ENCODE peak calls at places on chromosomes 7 and 10, in six cellular contexts. One of them, this sample, is unnamed.
A peak's percentile ranks its signal among the peaks of the same experiment; 100 is the strongest.

GRCh38 chr10:83432296-83433045 is 706.8 kb upstream of the GHITM start:
- DNase-seq in activated naive CD4-positive, alpha-beta T cell: no peak
- DNase-seq in GM20000: no peak
- DNase-seq in HEK293T: no peak
- DNase-seq in NCI-H1105 treated with DMSO at 0.1 percent for 48 hours: no peak
- DNase-seq in memory B cell: no peak
- DNase-seq in this sample: no peak

GRCh38 chr10:101569465-101569837 is 18.6 kb downstream of the POLL start:
- DNase-seq in memory B cell: no peak
- DNase-seq in HEK293T: no peak
- DNase-seq in NCI-H1105 treated with DMSO at 0.1 percent for 48 hours: no peak
- DNase-seq in activated naive CD4-positive, alpha-beta T cell: no peak
- DNase-seq in GM20000: no peak
- DNase-seq in this sample: no peak

GRCh38 chr7:24715661-24716479 is 41.4 kb downstream of the GSDME start:
- DNase-seq in memory B cell: no peak
- DNase-seq in activated naive CD4-positive, alpha-beta T cell: no peak
- DNase-seq in GM20000: peak; percentile 71
- DNase-seq in NCI-H1105 treated with DMSO at 0.1 percent for 48 hours: no peak
- DNase-seq in HEK293T: peak; percentile 50
- DNase-seq in this sample: peak; percentile 43

GRCh38 chr7:111138196-111138569 is 47.3 kb downstream of the LRRN3 start:
- DNase-seq in HEK293T: no peak
- DNase-seq in GM20000: peak; percentile 22
- DNase-seq in memory B cell: peak; percentile 11
- DNase-seq in NCI-H1105 treated with DMSO at 0.1 percent for 48 hours: no peak
- DNase-seq in activated naive CD4-positive, alpha-beta T cell: no peak
- DNase-seq in this sample: no peak

GRCh38 chr10:90051474-90051873 is 350.1 kb downstream of the KIF20B start:
- DNase-seq in NCI-H1105 treated with DMSO at 0.1 percent for 48 hours: peak; percentile 12
- DNase-seq in GM20000: no peak
- DNase-seq in HEK293T: no peak
- DNase-seq in memory B cell: no peak
- DNase-seq in activated naive CD4-positive, alpha-beta T cell: no peak
- DNase-seq in this sample: no peak

GRCh38 chr10:126049741-126050140 is 153.4 kb downstream of the FANK1 start:
- DNase-seq in GM20000: no peak
- DNase-seq in activated naive CD4-positive, alpha-beta T cell: no peak
- DNase-seq in HEK293T: no peak
- DNase-seq in memory B cell: no peak
- DNase-seq in NCI-H1105 treated with DMSO at 0.1 percent for 48 hours: no peak
- DNase-seq in this sample: no peak

GRCh38 chr10:125037145-125037544 is 95.2 kb downstream of the ZRANB1 start:
- DNase-seq in memory B cell: no peak
- DNase-seq in activated naive CD4-positive, alpha-beta T cell: no peak
- DNase-seq in GM20000: no peak
- DNase-seq in NCI-H1105 treated with DMSO at 0.1 percent for 48 hours: no peak
- DNase-seq in HEK293T: no peak
- DNase-seq in this sample: no peak

GRCh38 chr10:58414270-58415041 is 29.2 kb downstream of the TFAM start:
- DNase-seq in HEK293T: peak; percentile 38
- DNase-seq in GM20000: no peak
- DNase-seq in activated naive CD4-positive, alpha-beta T cell: no peak
- DNase-seq in memory B cell: no peak
- DNase-seq in NCI-H1105 treated with DMSO at 0.1 percent for 48 hours: no peak
- DNase-seq in this sample: peak; percentile 21

GRCh38 chr10:13959443-13960359 is 371.0 kb downstream of the FRMD4A start:
- DNase-seq in NCI-H1105 treated with DMSO at 0.1 percent for 48 hours: no peak
- DNase-seq in GM20000: no peak
- DNase-seq in activated naive CD4-positive, alpha-beta T cell: no peak
- DNase-seq in memory B cell: no peak
- DNase-seq in HEK293T: no peak
- DNase-seq in this sample: no peak

GRCh38 chr10:96638696-96639095 is 51.9 kb upstream of the TM9SF3 start:
- DNase-seq in activated naive CD4-positive, alpha-beta T cell: no peak
- DNase-seq in HEK293T: no peak
- DNase-seq in NCI-H1105 treated with DMSO at 0.1 percent for 48 hours: no peak
- DNase-seq in GM20000: no peak
- DNase-seq in memory B cell: no peak
- DNase-seq in this sample: no peak

GRCh38 chr10:28925154-28925663 is 247.9 kb downstream of the BAMBI start:
- DNase-seq in activated naive CD4-positive, alpha-beta T cell: no peak
- DNase-seq in NCI-H1105 treated with DMSO at 0.1 percent for 48 hours: no peak
- DNase-seq in memory B cell: no peak
- DNase-seq in GM20000: no peak
- DNase-seq in HEK293T: no peak
- DNase-seq in this sample: peak; percentile 26

GRCh38 chr7:2409745-2410414 is 6.5 kb downstream of the CHST12 start:
- DNase-seq in memory B cell: no peak
- DNase-seq in activated naive CD4-positive, alpha-beta T cell: no peak
- DNase-seq in GM20000: no peak
- DNase-seq in NCI-H1105 treated with DMSO at 0.1 percent for 48 hours: no peak
- DNase-seq in HEK293T: no peak
- DNase-seq in this sample: peak; percentile 18

GRCh38 chr10:57689898-57690297 is 577.8 kb downstream of the IPMK start:
- DNase-seq in GM20000: no peak
- DNase-seq in NCI-H1105 treated with DMSO at 0.1 percent for 48 hours: peak; percentile 67
- DNase-seq in activated naive CD4-positive, alpha-beta T cell: no peak
- DNase-seq in HEK293T: no peak
- DNase-seq in memory B cell: no peak
- DNase-seq in this sample: no peak

GRCh38 chr10:92208736-92209135 is 82.1 kb downstream of the CPEB3 start:
- DNase-seq in GM20000: no peak
- DNase-seq in NCI-H1105 treated with DMSO at 0.1 percent for 48 hours: no peak
- DNase-seq in activated naive CD4-positive, alpha-beta T cell: no peak
- DNase-seq in memory B cell: no peak
- DNase-seq in HEK293T: no peak
- DNase-seq in this sample: peak; percentile 73

GRCh38 chr10:78579995-78580394 is 488.8 kb upstream of the ZMIZ1 start:
- DNase-seq in HEK293T: no peak
- DNase-seq in activated naive CD4-positive, alpha-beta T cell: no peak
- DNase-seq in NCI-H1105 treated with DMSO at 0.1 percent for 48 hours: peak; percentile 75
- DNase-seq in GM20000: no peak
- DNase-seq in memory B cell: no peak
- DNase-seq in this sample: no peak